ENCODE peak calls at places on chromosome 7, in ten cellular contexts. One of them, this sample, is unnamed.

GRCh38 chr7:22565315-22565811 is 65.4 kb upstream of the STEAP1B start:
- DNase-seq in HFF-Myc: no peak
- DNase-seq in cardiac muscle cell: peak
- DNase-seq in heart left ventricle: no peak
- DNase-seq in activated CD8-positive, alpha-beta T cell treated with anti-CD3 and anti-CD28 coated beads for 36 hours: no peak
- DNase-seq in GM20000: peak
- DNase-seq in HL-60: no peak
- DNase-seq in MM.1S: peak
- DNase-seq in neural crest cell: no peak
- DNase-seq in GM13977: peak
- DNase-seq in this sample: no peak

GRCh38 chr7:28078036-28078901 is 102.3 kb downstream of the JAZF1 start:
- DNase-seq in activated CD8-positive, alpha-beta T cell treated with anti-CD3 and anti-CD28 coated beads for 36 hours: peak
- DNase-seq in GM13977: peak
- DNase-seq in HL-60: peak
- DNase-seq in cardiac muscle cell: peak
- DNase-seq in GM20000: peak
- DNase-seq in HFF-Myc: no peak
- DNase-seq in heart left ventricle: no peak
- DNase-seq in neural crest cell: peak
- DNase-seq in MM.1S: peak
- DNase-seq in this sample: no peak

GRCh38 chr7:28157826-28158416 is 22.7 kb downstream of the JAZF1 start:
- DNase-seq in cardiac muscle cell: peak
- DNase-seq in heart left ventricle: no peak
- DNase-seq in MM.1S: no peak
- DNase-seq in GM13977: no peak
- DNase-seq in neural crest cell: no peak
- DNase-seq in HFF-Myc: no peak
- DNase-seq in GM20000: no peak
- DNase-seq in HL-60: peak
- DNase-seq in activated CD8-positive, alpha-beta T cell treated with anti-CD3 and anti-CD28 coated beads for 36 hours: no peak
- DNase-seq in this sample: no peak

GRCh38 chr7:111029574-111030357 is 61.2 kb upstream of the LRRN3 start:
- DNase-seq in HFF-Myc: peak
- DNase-seq in HL-60: peak
- DNase-seq in activated CD8-positive, alpha-beta T cell treated with anti-CD3 and anti-CD28 coated beads for 36 hours: peak
- DNase-seq in MM.1S: peak
- DNase-seq in neural crest cell: no peak
- DNase-seq in GM13977: peak
- DNase-seq in cardiac muscle cell: peak
- DNase-seq in heart left ventricle: no peak
- DNase-seq in GM20000: peak
- DNase-seq in this sample: no peak

GRCh38 chr7:105664816-105665525 is 83.7 kb upstream of the EFCAB10 start:
- DNase-seq in HFF-Myc: no peak
- DNase-seq in heart left ventricle: no peak
- DNase-seq in HL-60: no peak
- DNase-seq in MM.1S: no peak
- DNase-seq in activated CD8-positive, alpha-beta T cell treated with anti-CD3 and anti-CD28 coated beads for 36 hours: no peak
- DNase-seq in cardiac muscle cell: peak
- DNase-seq in GM13977: no peak
- DNase-seq in GM20000: no peak
- DNase-seq in neural crest cell: no peak
- DNase-seq in this sample: no peak

GRCh38 chr7:85019176-85019575 is 167.7 kb downstream of the SEMA3D start:
- DNase-seq in MM.1S: no peak
- DNase-seq in HL-60: no peak
- DNase-seq in neural crest cell: no peak
- DNase-seq in heart left ventricle: no peak
- DNase-seq in HFF-Myc: no peak
- DNase-seq in cardiac muscle cell: no peak
- DNase-seq in activated CD8-positive, alpha-beta T cell treated with anti-CD3 and anti-CD28 coated beads for 36 hours: no peak
- DNase-seq in GM20000: no peak
- DNase-seq in GM13977: no peak
- DNase-seq in this sample: no peak

GRCh38 chr7:104643587-104644217 is 315.3 kb downstream of the LHFPL3 start:
- DNase-seq in MM.1S: peak
- DNase-seq in HFF-Myc: no peak
- DNase-seq in activated CD8-positive, alpha-beta T cell treated with anti-CD3 and anti-CD28 coated beads for 36 hours: peak
- DNase-seq in cardiac muscle cell: peak
- DNase-seq in GM20000: no peak
- DNase-seq in HL-60: peak
- DNase-seq in heart left ventricle: no peak
- DNase-seq in GM13977: peak
- DNase-seq in neural crest cell: peak
- DNase-seq in this sample: no peak

GRCh38 chr7:114100810-114101209 is 182.0 kb upstream of the PPP1R3A start:
- DNase-seq in neural crest cell: no peak
- DNase-seq in HFF-Myc: no peak
- DNase-seq in GM13977: no peak
- DNase-seq in heart left ventricle: no peak
- DNase-seq in HL-60: no peak
- DNase-seq in cardiac muscle cell: no peak
- DNase-seq in GM20000: no peak
- DNase-seq in MM.1S: no peak
- DNase-seq in activated CD8-positive, alpha-beta T cell treated with anti-CD3 and anti-CD28 coated beads for 36 hours: no peak
- DNase-seq in this sample: no peak

GRCh38 chr7:12619461-12620069 is 49.0 kb downstream of the SCIN start:
- DNase-seq in HFF-Myc: no peak
- DNase-seq in neural crest cell: no peak
- DNase-seq in cardiac muscle cell: no peak
- DNase-seq in MM.1S: no peak
- DNase-seq in GM13977: no peak
- DNase-seq in GM20000: no peak
- DNase-seq in HL-60: no peak
- DNase-seq in heart left ventricle: no peak
- DNase-seq in activated CD8-positive, alpha-beta T cell treated with anti-CD3 and anti-CD28 coated beads for 36 hours: no peak
- DNase-seq in this sample: no peak

GRCh38 chr7:17680943-17681351 is 259.3 kb downstream of the SNX13 start:
- DNase-seq in GM20000: no peak
- DNase-seq in activated CD8-positive, alpha-beta T cell treated with anti-CD3 and anti-CD28 coated beads for 36 hours: no peak
- DNase-seq in heart left ventricle: no peak
- DNase-seq in HL-60: no peak
- DNase-seq in MM.1S: peak
- DNase-seq in neural crest cell: no peak
- DNase-seq in HFF-Myc: no peak
- DNase-seq in cardiac muscle cell: peak
- DNase-seq in GM13977: no peak
- DNase-seq in this sample: no peak

GRCh38 chr7:35465791-35466336 is 212.0 kb upstream of the TBX20 start:
- DNase-seq in neural crest cell: no peak
- DNase-seq in HFF-Myc: no peak
- DNase-seq in GM13977: no peak
- DNase-seq in activated CD8-positive, alpha-beta T cell treated with anti-CD3 and anti-CD28 coated beads for 36 hours: no peak
- DNase-seq in cardiac muscle cell: no peak
- DNase-seq in HL-60: no peak
- DNase-seq in GM20000: no peak
- DNase-seq in MM.1S: no peak
- DNase-seq in heart left ventricle: peak
- DNase-seq in this sample: no peak

GRCh38 chr7:98323597-98324322 is 42.3 kb downstream of the BRI3 start:
- DNase-seq in MM.1S: no peak
- DNase-seq in HL-60: no peak
- DNase-seq in GM13977: no peak
- DNase-seq in activated CD8-positive, alpha-beta T cell treated with anti-CD3 and anti-CD28 coated beads for 36 hours: no peak
- DNase-seq in neural crest cell: no peak
- DNase-seq in heart left ventricle: no peak
- DNase-seq in cardiac muscle cell: peak
- DNase-seq in HFF-Myc: no peak
- DNase-seq in GM20000: no peak
- DNase-seq in this sample: no peak

GRCh38 chr7:32043688-32044087 is 26.5 kb downstream of the PDE1C start:
- DNase-seq in HFF-Myc: no peak
- DNase-seq in GM13977: no peak
- DNase-seq in neural crest cell: no peak
- DNase-seq in MM.1S: no peak
- DNase-seq in heart left ventricle: no peak
- DNase-seq in HL-60: no peak
- DNase-seq in GM20000: no peak
- DNase-seq in activated CD8-positive, alpha-beta T cell treated with anti-CD3 and anti-CD28 coated beads for 36 hours: no peak
- DNase-seq in cardiac muscle cell: peak
- DNase-seq in this sample: no peak

DNA sequence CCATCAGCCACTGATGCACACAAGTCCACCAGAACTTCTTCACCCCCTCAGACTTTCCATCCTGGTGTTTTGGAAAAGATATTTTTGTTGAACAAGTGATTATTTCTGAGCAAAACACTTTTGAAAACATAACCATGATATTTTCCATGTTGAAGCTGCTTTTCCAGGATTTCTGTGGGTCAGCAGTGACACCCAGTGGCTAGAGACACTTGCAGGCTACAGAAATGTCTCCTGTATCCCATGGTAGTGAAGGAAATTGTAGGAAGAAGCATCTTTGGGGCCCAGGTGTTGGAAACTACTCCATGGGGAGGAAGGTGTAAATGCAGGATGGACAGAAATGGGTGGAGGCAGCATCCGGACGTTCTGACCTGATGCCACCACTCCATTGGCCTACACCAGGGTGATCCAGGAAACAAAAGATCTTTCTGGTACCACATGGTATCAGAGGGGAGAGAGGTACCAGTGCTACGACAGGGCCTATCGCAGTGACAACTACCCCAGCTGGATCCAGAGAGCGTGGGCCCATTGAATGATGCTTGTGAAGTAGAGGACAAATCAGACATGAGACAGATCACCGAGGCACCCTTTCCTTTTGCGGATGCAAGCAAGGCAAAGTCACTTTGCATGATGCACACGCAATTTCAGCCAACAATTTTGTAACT is 111.7 kb upstream of the COBL start:
- DNase-seq in HL-60: no peak
- DNase-seq in heart left ventricle: no peak
- DNase-seq in GM13977: no peak
- DNase-seq in GM20000: no peak
- DNase-seq in HFF-Myc: no peak
- DNase-seq in neural crest cell: no peak
- DNase-seq in cardiac muscle cell: no peak
- DNase-seq in activated CD8-positive, alpha-beta T cell treated with anti-CD3 and anti-CD28 coated beads for 36 hours: peak
- DNase-seq in MM.1S: no peak
- DNase-seq in this sample: no peak
- TF ChIP-seq CTCF in HL-60: no peak
- TF ChIP-seq CTCF in heart left ventricle: no peak
- TF ChIP-seq CTCF in GM13977: peak
- TF ChIP-seq CTCF in GM20000: no peak
- TF ChIP-seq CTCF in HFF-Myc: no peak
- TF ChIP-seq CTCF in neural crest cell: peak
- TF ChIP-seq CTCF in cardiac muscle cell: no peak
- TF ChIP-seq CTCF in activated CD8-positive, alpha-beta T cell treated with anti-CD3 and anti-CD28 coated beads for 36 hours: peak
- TF ChIP-seq CTCF in MM.1S: peak
- TF ChIP-seq CTCF in this sample: peak

GRCh38 chr7:94509879-94510581 is 421 bp downstream of the CASD1 start:
- DNase-seq in heart left ventricle: peak
- DNase-seq in GM13977: peak
- DNase-seq in GM20000: peak
- DNase-seq in cardiac muscle cell: peak
- DNase-seq in HL-60: peak
- DNase-seq in HFF-Myc: no peak
- DNase-seq in MM.1S: peak
- DNase-seq in neural crest cell: peak
- DNase-seq in activated CD8-positive, alpha-beta T cell treated with anti-CD3 and anti-CD28 coated beads for 36 hours: peak
- DNase-seq in this sample: peak
- TF ChIP-seq CTCF in heart left ventricle: peak
- TF ChIP-seq CTCF in GM13977: peak
- TF ChIP-seq CTCF in GM20000: no peak
- TF ChIP-seq CTCF in cardiac muscle cell: peak
- TF ChIP-seq CTCF in HL-60: no peak
- TF ChIP-seq CTCF in HFF-Myc: peak
- TF ChIP-seq CTCF in MM.1S: no peak
- TF ChIP-seq CTCF in neural crest cell: peak
- TF ChIP-seq CTCF in activated CD8-positive, alpha-beta T cell treated with anti-CD3 and anti-CD28 coated beads for 36 hours: no peak
- TF ChIP-seq CTCF in this sample: peak

GRCh38 chr7:128891110-128891941 is 19.2 kb downstream of the KCP start:
- DNase-seq in cardiac muscle cell: no peak
- DNase-seq in activated CD8-positive, alpha-beta T cell treated with anti-CD3 and anti-CD28 coated beads for 36 hours: peak
- DNase-seq in MM.1S: no peak
- DNase-seq in GM20000: no peak
- DNase-seq in HFF-Myc: no peak
- DNase-seq in neural crest cell: no peak
- DNase-seq in heart left ventricle: no peak
- DNase-seq in HL-60: no peak
- DNase-seq in GM13977: no peak
- DNase-seq in this sample: no peak
- TF ChIP-seq CTCF in cardiac muscle cell: no peak
- TF ChIP-seq CTCF in activated CD8-positive, alpha-beta T cell treated with anti-CD3 and anti-CD28 coated beads for 36 hours: no peak
- TF ChIP-seq CTCF in MM.1S: no peak
- TF ChIP-seq CTCF in GM20000: no peak
- TF ChIP-seq CTCF in HFF-Myc: no peak
- TF ChIP-seq CTCF in neural crest cell: no peak
- TF ChIP-seq CTCF in heart left ventricle: no peak
- TF ChIP-seq CTCF in HL-60: no peak
- TF ChIP-seq CTCF in GM13977: no peak
- TF ChIP-seq CTCF in this sample: no peak

GRCh38 chr7:43212921-43213320 is 100.5 kb downstream of the HECW1 start:
- DNase-seq in cardiac muscle cell: no peak
- DNase-seq in activated CD8-positive, alpha-beta T cell treated with anti-CD3 and anti-CD28 coated beads for 36 hours: no peak
- DNase-seq in GM20000: no peak
- DNase-seq in HL-60: no peak
- DNase-seq in HFF-Myc: no peak
- DNase-seq in GM13977: no peak
- DNase-seq in heart left ventricle: no peak
- DNase-seq in MM.1S: no peak
- DNase-seq in neural crest cell: no peak
- DNase-seq in this sample: no peak

GRCh38 chr7:43208189-43208588 is 95.7 kb downstream of the HECW1 start:
- DNase-seq in HL-60: no peak
- DNase-seq in HFF-Myc: no peak
- DNase-seq in GM20000: no peak
- DNase-seq in activated CD8-positive, alpha-beta T cell treated with anti-CD3 and anti-CD28 coated beads for 36 hours: no peak
- DNase-seq in GM13977: no peak
- DNase-seq in neural crest cell: no peak
- DNase-seq in MM.1S: no peak
- DNase-seq in cardiac muscle cell: no peak
- DNase-seq in heart left ventricle: no peak
- DNase-seq in this sample: no peak

GRCh38 chr7:43211693-43212092 is 99.2 kb downstream of the HECW1 start:
- DNase-seq in GM13977: no peak
- DNase-seq in HFF-Myc: no peak
- DNase-seq in HL-60: no peak
- DNase-seq in MM.1S: no peak
- DNase-seq in heart left ventricle: no peak
- DNase-seq in activated CD8-positive, alpha-beta T cell treated with anti-CD3 and anti-CD28 coated beads for 36 hours: no peak
- DNase-seq in GM20000: no peak
- DNase-seq in neural crest cell: no peak
- DNase-seq in cardiac muscle cell: no peak
- DNase-seq in this sample: no peak

GRCh38 chr7:43215061-43215460 is 102.6 kb downstream of the HECW1 start:
- DNase-seq in HL-60: no peak
- DNase-seq in HFF-Myc: no peak
- DNase-seq in heart left ventricle: no peak
- DNase-seq in activated CD8-positive, alpha-beta T cell treated with anti-CD3 and anti-CD28 coated beads for 36 hours: no peak
- DNase-seq in GM20000: no peak
- DNase-seq in neural crest cell: no peak
- DNase-seq in cardiac muscle cell: no peak
- DNase-seq in MM.1S: no peak
- DNase-seq in GM13977: no peak
- DNase-seq in this sample: no peak

DNA sequence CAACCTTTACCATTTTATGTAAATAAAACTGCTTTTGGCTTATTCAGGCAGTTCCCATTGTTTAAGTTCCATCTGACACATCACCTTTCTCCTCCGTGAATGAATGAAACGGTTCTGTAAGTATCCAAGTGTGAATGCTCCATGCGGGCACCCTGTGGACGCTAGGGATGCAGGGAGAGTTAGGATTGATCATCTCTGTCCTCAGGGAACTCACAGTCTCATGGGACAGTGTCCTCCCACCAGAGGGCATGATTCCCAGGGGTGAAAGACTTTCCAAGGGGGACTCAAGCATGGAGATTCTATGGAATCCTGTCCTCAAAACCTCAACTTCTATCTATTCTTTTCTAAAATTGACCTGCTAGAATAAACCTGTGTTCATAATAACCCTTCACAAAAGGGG is 98.8 kb downstream of the HECW1 start:
- DNase-seq in cardiac muscle cell: no peak
- DNase-seq in activated CD8-positive, alpha-beta T cell treated with anti-CD3 and anti-CD28 coated beads for 36 hours: no peak
- DNase-seq in MM.1S: no peak
- DNase-seq in HL-60: no peak
- DNase-seq in HFF-Myc: no peak
- DNase-seq in neural crest cell: no peak
- DNase-seq in GM13977: no peak
- DNase-seq in GM20000: no peak
- DNase-seq in heart left ventricle: no peak
- DNase-seq in this sample: no peak
- TF ChIP-seq CTCF in cardiac muscle cell: no peak
- TF ChIP-seq CTCF in activated CD8-positive, alpha-beta T cell treated with anti-CD3 and anti-CD28 coated beads for 36 hours: no peak
- TF ChIP-seq CTCF in MM.1S: no peak
- TF ChIP-seq CTCF in HL-60: no peak
- TF ChIP-seq CTCF in HFF-Myc: peak
- TF ChIP-seq CTCF in neural crest cell: no peak
- TF ChIP-seq CTCF in GM13977: no peak
- TF ChIP-seq CTCF in GM20000: no peak
- TF ChIP-seq CTCF in heart left ventricle: no peak
- TF ChIP-seq CTCF in this sample: peak